ENCODE peak calls at places on chromosome 2, in five cellular contexts. H, F, W, G and J are unnamed samples.

GRCh38 chr2:61205132-61205531 is 43.1 kb downstream of the C2orf74 start:
- DNase-seq in H (no peak), F (no peak), W (no peak), G (no peak), J (no peak)

GRCh38 chr2:18599509-18600254 is 10.3 kb upstream of the NT5C1B start:
- DNase-seq in H (no peak), F (no peak), W (no peak), G (peak), J (no peak)

GRCh38 chr2:231707625-231708049 is 688 bp upstream of the PTMA start:
- DNase-seq in H (no peak), F (peak), W (no peak), G (peak), J (no peak)

GRCh38 chr2:176527141-176527901 is 258.1 kb downstream of the MTX2 start:
- DNase-seq in H (no peak), F (no peak), W (no peak), G (no peak), J (no peak)

GRCh38 chr2:37766087-37766486 is 94.6 kb upstream of the CDC42EP3 start:
- DNase-seq in H (no peak), F (no peak), W (no peak), G (peak), J (no peak)

GRCh38 chr2:74091391-74091790 is 56.3 kb downstream of the BOLA3 start:
- DNase-seq in H (no peak), F (no peak), W (no peak), G (no peak), J (no peak)

GRCh38 chr2:172456002-172456401 is 28.6 kb downstream of the ITGA6 start:
- DNase-seq in H (no peak), F (no peak), W (no peak), G (no peak), J (no peak)

GRCh38 chr2:197163755-197164753 is 146.5 kb downstream of the ANKRD44 start:
- DNase-seq in H (no peak), F (peak), W (peak), G (no peak), J (peak)

GRCh38 chr2:236369606-236370005 is 105.4 kb upstream of the ASB18 start:
- DNase-seq in H (no peak), F (peak), W (peak), G (no peak), J (no peak)

GRCh38 chr2:158633261-158633660 is 161.9 kb upstream of the DAPL1 start:
- DNase-seq in H (no peak), F (no peak), W (no peak), G (no peak), J (no peak)

GRCh38 chr2:29949042-29949441 is 27.7 kb upstream of the ALK start:
- DNase-seq in H (no peak), F (no peak), W (no peak), G (no peak), J (no peak)

GRCh38 chr2:12921321-12921720 is 204.6 kb downstream of the TRIB2 start:
- DNase-seq in H (no peak), F (no peak), W (no peak), G (no peak), J (no peak)

GRCh38 chr2:233816334-233816733 is 38.0 kb downstream of the HJURP start:
- DNase-seq in H (no peak), F (no peak), W (no peak), G (peak), J (no peak)

GRCh38 chr2:217118559-217118958 is 258.7 kb upstream of the TNP1 start:
- DNase-seq in H (no peak), F (no peak), W (no peak), G (no peak), J (no peak)

GRCh38 chr2:190214434-190215194 is 105.0 kb downstream of the HIBCH start:
- DNase-seq in H (no peak), F (peak), W (no peak), G (no peak), J (no peak)

GRCh38 chr2:160336091-160336490 is 136.0 kb upstream of the ITGB6 start:
- DNase-seq in H (no peak), F (no peak), W (no peak), G (peak), J (no peak)

GRCh38 chr2:163044116-163044515 is 205.5 kb upstream of the KCNH7 start:
- DNase-seq in H (no peak), F (no peak), W (peak), G (no peak), J (no peak)

GRCh38 chr2:167946367-167946955 is 300.9 kb downstream of the STK39 start:
- DNase-seq in H (no peak), F (peak), W (no peak), G (no peak), J (peak)

GRCh38 chr2:153866595-153866994 is 5.1 kb upstream of the GALNT13 start:
- DNase-seq in H (no peak), F (no peak), W (no peak), G (no peak), J (no peak)

GRCh38 chr2:42922790-42923631 is 130.6 kb upstream of the HAAO start:
- DNase-seq in H (peak), F (no peak), W (no peak), G (peak), J (no peak)

GRCh38 chr2:100976634-100977391 is 25.3 kb upstream of the RPL31 start:
- DNase-seq in H (no peak), F (no peak), W (no peak), G (no peak), J (no peak)

GRCh38 chr2:99729104-99729503 is 239.3 kb upstream of the REV1 start:
- DNase-seq in H (no peak), F (no peak), W (no peak), G (peak), J (no peak)

GRCh38 chr2:241595600-241596140 is 37.1 kb downstream of the BOK start:
- DNase-seq in H (no peak), F (peak), W (no peak), G (no peak), J (no peak)

GRCh38 chr2:214843823-214844222 is 34.3 kb upstream of the BARD1 start:
- DNase-seq in H (no peak), F (no peak), W (no peak), G (peak), J (no peak)

GRCh38 chr2:169476459-169476858 is 2.8 kb upstream of the BBS5 start:
- DNase-seq in H (no peak), F (no peak), W (no peak), G (no peak), J (no peak)

GRCh38 chr2:173656086-173656485 is 301.4 kb downstream of the CDCA7 start:
- DNase-seq in H (no peak), F (no peak), W (no peak), G (no peak), J (no peak)

GRCh38 chr2:121237980-121238665 is 46.9 kb downstream of the TFCP2L1 start:
- DNase-seq in H (no peak), F (no peak), W (no peak), G (no peak), J (no peak)

GRCh38 chr2:177763532-177764265 is 308.9 kb downstream of the PDE11A start:
- DNase-seq in H (no peak), F (peak), W (peak), G (peak), J (peak)

GRCh38 chr2:11163439-11164317 is 8.4 kb downstream of the SLC66A3 start:
- DNase-seq in H (no peak), F (no peak), W (no peak), G (no peak), J (no peak)

GRCh38 chr2:12642332-12642731 is 74.4 kb upstream of the TRIB2 start:
- DNase-seq in H (no peak), F (no peak), W (no peak), G (no peak), J (no peak)

GRCh38 chr2:194003911-194004310 is 1653.1 kb upstream of the SLC39A10 start:
- DNase-seq in H (no peak), F (no peak), W (no peak), G (peak), J (no peak)